ENCODE peak calls at places on chromosome 14, in eight cellular contexts. One of them, this sample, is unnamed.

GRCh38 chr14:54220122-54220691 is 176.6 kb upstream of the CDKN3 start:
- DNase-seq in fibroblast of the aortic adventitia: no peak
- DNase-seq in fibroblast of pulmonary artery: no peak
- DNase-seq in mammary epithelial cell: no peak
- DNase-seq in HFF-Myc: no peak
- DNase-seq in GM10248: no peak
- DNase-seq in coronary artery: no peak
- DNase-seq in body of pancreas: no peak
- DNase-seq in this sample: no peak

GRCh38 chr14:61570188-61570960 is 124.9 kb upstream of the HIF1A start:
- DNase-seq in fibroblast of the aortic adventitia: peak
- DNase-seq in fibroblast of pulmonary artery: no peak
- DNase-seq in mammary epithelial cell: no peak
- DNase-seq in HFF-Myc: no peak
- DNase-seq in GM10248: no peak
- DNase-seq in coronary artery: no peak
- DNase-seq in body of pancreas: no peak
- DNase-seq in this sample: no peak

GRCh38 chr14:92710001-92710341 is 38.5 kb downstream of the LGMN start:
- DNase-seq in fibroblast of the aortic adventitia: no peak
- DNase-seq in fibroblast of pulmonary artery: no peak
- DNase-seq in mammary epithelial cell: no peak
- DNase-seq in HFF-Myc: no peak
- DNase-seq in GM10248: no peak
- DNase-seq in coronary artery: no peak
- DNase-seq in body of pancreas: no peak
- DNase-seq in this sample: no peak

GRCh38 chr14:68886109-68886434 is 93.0 kb downstream of the ACTN1 start:
- DNase-seq in fibroblast of the aortic adventitia: no peak
- DNase-seq in fibroblast of pulmonary artery: peak
- DNase-seq in mammary epithelial cell: no peak
- DNase-seq in HFF-Myc: no peak
- DNase-seq in GM10248: no peak
- DNase-seq in coronary artery: peak
- DNase-seq in body of pancreas: peak
- DNase-seq in this sample: no peak

GRCh38 chr14:86722612-86723253 is 1192.8 kb downstream of the FLRT2 start:
- DNase-seq in fibroblast of the aortic adventitia: no peak
- DNase-seq in fibroblast of pulmonary artery: no peak
- DNase-seq in mammary epithelial cell: no peak
- DNase-seq in HFF-Myc: no peak
- DNase-seq in GM10248: no peak
- DNase-seq in coronary artery: no peak
- DNase-seq in body of pancreas: no peak
- DNase-seq in this sample: no peak

GRCh38 chr14:23349156-23349845 is 3.4 kb downstream of the SLC22A17 start:
- DNase-seq in fibroblast of the aortic adventitia: no peak
- DNase-seq in fibroblast of pulmonary artery: no peak
- DNase-seq in mammary epithelial cell: no peak
- DNase-seq in HFF-Myc: no peak
- DNase-seq in GM10248: no peak
- DNase-seq in coronary artery: peak
- DNase-seq in body of pancreas: no peak
- DNase-seq in this sample: no peak

GRCh38 chr14:74176404-74176788 is 62.9 kb upstream of the VSX2 start:
- DNase-seq in fibroblast of the aortic adventitia: no peak
- DNase-seq in fibroblast of pulmonary artery: peak
- DNase-seq in mammary epithelial cell: no peak
- DNase-seq in HFF-Myc: no peak
- DNase-seq in GM10248: no peak
- DNase-seq in coronary artery: no peak
- DNase-seq in body of pancreas: no peak
- DNase-seq in this sample: no peak

GRCh38 chr14:101665478-101666078 is 95.9 kb upstream of the PPP2R5C start:
- DNase-seq in fibroblast of the aortic adventitia: peak
- DNase-seq in fibroblast of pulmonary artery: peak
- DNase-seq in mammary epithelial cell: peak
- DNase-seq in HFF-Myc: peak
- DNase-seq in GM10248: peak
- DNase-seq in coronary artery: no peak
- DNase-seq in body of pancreas: no peak
- DNase-seq in this sample: no peak

GRCh38 chr14:105527381-105528196 is 1.2 kb downstream of the TMEM121 start:
- DNase-seq in fibroblast of the aortic adventitia: no peak
- DNase-seq in fibroblast of pulmonary artery: no peak
- DNase-seq in mammary epithelial cell: no peak
- DNase-seq in HFF-Myc: no peak
- DNase-seq in GM10248: no peak
- DNase-seq in coronary artery: peak
- DNase-seq in body of pancreas: peak
- DNase-seq in this sample: no peak

GRCh38 chr14:60905930-60906329 is 74.9 kb downstream of the TRMT5 start:
- DNase-seq in fibroblast of the aortic adventitia: peak
- DNase-seq in fibroblast of pulmonary artery: no peak
- DNase-seq in mammary epithelial cell: no peak
- DNase-seq in HFF-Myc: no peak
- DNase-seq in GM10248: no peak
- DNase-seq in coronary artery: no peak
- DNase-seq in body of pancreas: no peak
- DNase-seq in this sample: no peak

GRCh38 chr14:36301159-36301558 is 19.3 kb downstream of the MBIP start:
- DNase-seq in fibroblast of the aortic adventitia: peak
- DNase-seq in fibroblast of pulmonary artery: peak
- DNase-seq in mammary epithelial cell: no peak
- DNase-seq in HFF-Myc: no peak
- DNase-seq in GM10248: no peak
- DNase-seq in coronary artery: no peak
- DNase-seq in body of pancreas: peak
- DNase-seq in this sample: no peak

GRCh38 chr14:74960702-74961101 is 5.3 kb upstream of the PGF start:
- DNase-seq in fibroblast of the aortic adventitia: no peak
- DNase-seq in fibroblast of pulmonary artery: no peak
- DNase-seq in mammary epithelial cell: no peak
- DNase-seq in HFF-Myc: no peak
- DNase-seq in GM10248: no peak
- DNase-seq in coronary artery: no peak
- DNase-seq in body of pancreas: no peak
- DNase-seq in this sample: no peak

GRCh38 chr14:26527095-26527494 is 70.7 kb downstream of the NOVA1 start:
- DNase-seq in fibroblast of the aortic adventitia: peak
- DNase-seq in fibroblast of pulmonary artery: peak
- DNase-seq in mammary epithelial cell: no peak
- DNase-seq in HFF-Myc: no peak
- DNase-seq in GM10248: no peak
- DNase-seq in coronary artery: no peak
- DNase-seq in body of pancreas: no peak
- DNase-seq in this sample: no peak
- TF ChIP-seq CTCF in fibroblast of the aortic adventitia: no peak
- TF ChIP-seq CTCF in fibroblast of pulmonary artery: no peak
- TF ChIP-seq CTCF in mammary epithelial cell: no peak
- TF ChIP-seq CTCF in HFF-Myc: no peak
- TF ChIP-seq CTCF in GM10248: no peak
- TF ChIP-seq CTCF in coronary artery: no peak
- TF ChIP-seq CTCF in body of pancreas: no peak
- TF ChIP-seq CTCF in this sample: no peak

DNA sequence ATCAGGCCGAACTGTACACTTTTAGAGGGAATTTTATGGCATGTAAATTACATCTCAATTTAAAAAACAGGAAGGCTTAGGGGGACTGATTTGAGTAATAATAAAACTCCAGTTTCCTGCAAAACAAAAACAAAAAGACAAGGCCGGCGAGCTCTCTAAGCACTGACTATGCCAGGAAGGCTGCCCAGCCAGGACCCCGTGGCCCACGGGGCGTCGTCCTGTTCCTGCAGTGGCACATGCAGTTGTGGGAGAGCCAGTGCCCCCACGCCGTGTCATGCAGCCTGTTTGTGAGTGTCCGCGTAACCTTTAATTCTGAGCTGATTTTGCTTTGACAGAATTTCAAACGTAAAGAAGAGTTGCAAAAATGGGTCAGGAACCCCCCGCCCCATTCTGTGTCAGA is 10.5 kb downstream of the XRCC3 start:
- DNase-seq in fibroblast of the aortic adventitia: no peak
- DNase-seq in fibroblast of pulmonary artery: no peak
- DNase-seq in mammary epithelial cell: no peak
- DNase-seq in HFF-Myc: no peak
- DNase-seq in GM10248: no peak
- DNase-seq in coronary artery: no peak
- DNase-seq in body of pancreas: no peak
- DNase-seq in this sample: no peak
- TF ChIP-seq CTCF in fibroblast of the aortic adventitia: no peak
- TF ChIP-seq CTCF in fibroblast of pulmonary artery: no peak
- TF ChIP-seq CTCF in mammary epithelial cell: no peak
- TF ChIP-seq CTCF in HFF-Myc: no peak
- TF ChIP-seq CTCF in GM10248: no peak
- TF ChIP-seq CTCF in coronary artery: no peak
- TF ChIP-seq CTCF in body of pancreas: no peak
- TF ChIP-seq CTCF in this sample: no peak

GRCh38 chr14:94994245-94994644 is 163.1 kb downstream of the DICER1 start:
- DNase-seq in fibroblast of the aortic adventitia: no peak
- DNase-seq in fibroblast of pulmonary artery: no peak
- DNase-seq in mammary epithelial cell: no peak
- DNase-seq in HFF-Myc: no peak
- DNase-seq in GM10248: no peak
- DNase-seq in coronary artery: no peak
- DNase-seq in body of pancreas: no peak
- DNase-seq in this sample: no peak
- TF ChIP-seq CTCF in fibroblast of the aortic adventitia: no peak
- TF ChIP-seq CTCF in fibroblast of pulmonary artery: no peak
- TF ChIP-seq CTCF in mammary epithelial cell: no peak
- TF ChIP-seq CTCF in HFF-Myc: no peak
- TF ChIP-seq CTCF in GM10248: no peak
- TF ChIP-seq CTCF in coronary artery: no peak
- TF ChIP-seq CTCF in body of pancreas: no peak
- TF ChIP-seq CTCF in this sample: no peak

DNA sequence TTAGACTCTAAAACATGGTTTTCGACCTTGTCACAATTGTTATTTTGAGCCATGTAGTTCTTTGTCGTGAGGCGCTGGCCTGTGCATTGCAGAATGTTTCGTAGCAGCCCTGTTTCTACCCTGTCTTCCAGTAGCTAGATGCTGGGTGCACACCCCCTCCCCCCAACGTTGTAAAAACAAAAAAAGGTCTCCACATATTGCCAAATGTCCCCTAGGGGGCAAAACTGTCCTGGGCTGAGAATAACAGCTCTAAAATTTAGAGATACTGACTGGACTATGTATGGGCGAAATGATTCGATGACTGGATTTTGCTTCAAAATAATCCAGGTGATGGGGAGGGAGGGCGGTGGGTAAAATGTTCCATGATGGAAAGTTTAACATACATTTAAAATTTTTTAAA is 126.1 kb upstream of the FUT8 start:
- DNase-seq in fibroblast of the aortic adventitia: no peak
- DNase-seq in fibroblast of pulmonary artery: peak
- DNase-seq in mammary epithelial cell: no peak
- DNase-seq in HFF-Myc: no peak
- DNase-seq in GM10248: peak
- DNase-seq in coronary artery: no peak
- DNase-seq in body of pancreas: no peak
- DNase-seq in this sample: no peak
- TF ChIP-seq CTCF in fibroblast of the aortic adventitia: peak
- TF ChIP-seq CTCF in fibroblast of pulmonary artery: peak
- TF ChIP-seq CTCF in mammary epithelial cell: peak
- TF ChIP-seq CTCF in HFF-Myc: peak
- TF ChIP-seq CTCF in GM10248: peak
- TF ChIP-seq CTCF in coronary artery: no peak
- TF ChIP-seq CTCF in body of pancreas: no peak
- TF ChIP-seq CTCF in this sample: no peak

GRCh38 chr14:21428930-21429329 is 27.0 kb downstream of the CHD8 start:
- DNase-seq in fibroblast of the aortic adventitia: no peak
- DNase-seq in fibroblast of pulmonary artery: no peak
- DNase-seq in mammary epithelial cell: no peak
- DNase-seq in HFF-Myc: no peak
- DNase-seq in GM10248: no peak
- DNase-seq in coronary artery: no peak
- DNase-seq in body of pancreas: peak
- DNase-seq in this sample: no peak

GRCh38 chr14:21436567-21437062 is 19.3 kb downstream of the CHD8 start:
- DNase-seq in fibroblast of the aortic adventitia: peak
- DNase-seq in fibroblast of pulmonary artery: no peak
- DNase-seq in mammary epithelial cell: no peak
- DNase-seq in HFF-Myc: no peak
- DNase-seq in GM10248: no peak
- DNase-seq in coronary artery: no peak
- DNase-seq in body of pancreas: no peak
- DNase-seq in this sample: no peak

GRCh38 chr14:21431126-21431525 is 24.8 kb downstream of the CHD8 start:
- DNase-seq in fibroblast of the aortic adventitia: no peak
- DNase-seq in fibroblast of pulmonary artery: no peak
- DNase-seq in mammary epithelial cell: no peak
- DNase-seq in HFF-Myc: no peak
- DNase-seq in GM10248: no peak
- DNase-seq in coronary artery: no peak
- DNase-seq in body of pancreas: no peak
- DNase-seq in this sample: no peak
- TF ChIP-seq CTCF in fibroblast of the aortic adventitia: no peak
- TF ChIP-seq CTCF in fibroblast of pulmonary artery: no peak
- TF ChIP-seq CTCF in mammary epithelial cell: no peak
- TF ChIP-seq CTCF in HFF-Myc: no peak
- TF ChIP-seq CTCF in GM10248: no peak
- TF ChIP-seq CTCF in coronary artery: no peak
- TF ChIP-seq CTCF in body of pancreas: no peak
- TF ChIP-seq CTCF in this sample: no peak

DNA sequence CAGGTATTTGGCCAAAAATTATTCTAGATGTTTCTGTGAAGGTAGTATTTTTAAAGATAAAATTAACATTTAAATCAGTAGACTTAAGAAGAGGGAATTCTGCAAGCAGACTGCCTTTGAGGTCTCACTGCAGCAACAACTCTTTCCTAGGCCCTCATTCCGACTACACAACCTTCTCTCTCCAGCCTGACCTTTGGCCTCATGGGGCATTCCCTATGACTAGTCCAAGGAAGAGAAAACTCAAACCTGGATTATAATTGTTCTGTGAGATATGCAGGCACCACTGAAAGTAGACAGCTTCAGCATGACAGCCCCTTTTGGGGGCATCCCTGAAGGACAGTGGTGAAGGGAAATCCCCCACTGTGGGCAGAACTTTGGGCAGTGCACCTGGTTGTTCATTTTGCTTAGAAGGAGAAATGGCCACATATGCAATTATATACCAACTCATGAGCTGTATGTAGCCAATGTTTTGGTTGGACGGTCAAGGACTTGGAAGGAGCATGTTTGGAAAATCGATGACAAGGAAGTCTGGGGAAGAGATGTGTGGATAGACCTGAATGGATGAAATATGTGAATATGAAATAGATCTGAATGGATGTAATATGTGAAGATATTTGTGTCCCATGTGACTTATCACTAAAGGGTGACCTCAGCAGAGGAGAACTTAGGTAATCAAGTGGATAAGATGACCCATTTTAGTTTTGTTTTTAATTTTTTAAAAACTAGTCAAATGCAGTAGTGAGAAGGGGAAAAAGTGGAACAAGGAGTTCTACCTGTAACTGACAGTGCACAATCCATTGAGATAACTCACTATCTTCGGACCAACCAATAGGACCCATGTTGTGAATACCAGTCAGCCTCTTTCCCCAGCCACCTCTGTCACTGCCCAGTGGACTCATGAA is 233.3 kb upstream of the FOXN3 start:
- DNase-seq in fibroblast of the aortic adventitia: no peak
- DNase-seq in fibroblast of pulmonary artery: no peak
- DNase-seq in mammary epithelial cell: no peak
- DNase-seq in HFF-Myc: no peak
- DNase-seq in GM10248: no peak
- DNase-seq in coronary artery: no peak
- DNase-seq in body of pancreas: no peak
- DNase-seq in this sample: no peak
- TF ChIP-seq CTCF in fibroblast of the aortic adventitia: no peak
- TF ChIP-seq CTCF in fibroblast of pulmonary artery: no peak
- TF ChIP-seq CTCF in mammary epithelial cell: no peak
- TF ChIP-seq CTCF in HFF-Myc: no peak
- TF ChIP-seq CTCF in GM10248: no peak
- TF ChIP-seq CTCF in coronary artery: no peak
- TF ChIP-seq CTCF in body of pancreas: no peak
- TF ChIP-seq CTCF in this sample: no peak

This sample was measured in CD14-positive monocyte.